ENCODE peak calls at places on chromosome 10, in five cellular contexts. One of them, this sample, is unnamed. For H3K4me1, the result is how much of the 10 kb centered on the place peaks cover.

GRCh38 chr10:30433286-30433778 is 652 bp upstream of the MAP3K8 start:
- DNase-seq in mesendoderm: peak
- DNase-seq in ovary: peak
- DNase-seq in neuronal stem cell: peak
- DNase-seq in CD8-positive, alpha-beta memory T cell: peak
- DNase-seq in this sample: peak

GRCh38 chr10:27450225-27450624 is 53.9 kb upstream of the RAB18 start:
- DNase-seq in mesendoderm: no peak
- DNase-seq in CD8-positive, alpha-beta memory T cell: no peak
- DNase-seq in ovary: no peak
- DNase-seq in neuronal stem cell: no peak
- DNase-seq in this sample: no peak

GRCh38 chr10:18473424-18474110 is 177.8 kb downstream of the NSUN6 start:
- DNase-seq in neuronal stem cell: no peak
- DNase-seq in mesendoderm: no peak
- DNase-seq in ovary: peak
- DNase-seq in CD8-positive, alpha-beta memory T cell: no peak
- DNase-seq in this sample: no peak

GRCh38 chr10:101768791-101769170 is 7.1 kb downstream of the FGF8 start:
- DNase-seq in ovary: no peak
- DNase-seq in CD8-positive, alpha-beta memory T cell: no peak
- DNase-seq in neuronal stem cell: no peak
- DNase-seq in mesendoderm: no peak
- DNase-seq in this sample: no peak

GRCh38 chr10:88130912-88131311 is 267.5 kb downstream of the PTEN start:
- DNase-seq in neuronal stem cell: no peak
- DNase-seq in mesendoderm: no peak
- DNase-seq in CD8-positive, alpha-beta memory T cell: no peak
- DNase-seq in ovary: no peak
- DNase-seq in this sample: no peak

GRCh38 chr10:117463545-117463920 is 79.0 kb upstream of the EMX2 start:
- DNase-seq in mesendoderm: no peak
- DNase-seq in neuronal stem cell: no peak
- DNase-seq in CD8-positive, alpha-beta memory T cell: no peak
- DNase-seq in ovary: no peak
- DNase-seq in this sample: no peak

GRCh38 chr10:86399879-86400704 is 33.5 kb upstream of the GRID1 start:
- DNase-seq in neuronal stem cell: peak
- DNase-seq in ovary: peak
- DNase-seq in CD8-positive, alpha-beta memory T cell: peak
- DNase-seq in mesendoderm: peak
- DNase-seq in this sample: peak

GRCh38 chr10:45219416-45219815 is 96.0 kb downstream of the OR13A1 start:
- DNase-seq in ovary: no peak
- DNase-seq in neuronal stem cell: no peak
- DNase-seq in mesendoderm: no peak
- DNase-seq in CD8-positive, alpha-beta memory T cell: no peak
- DNase-seq in this sample: no peak

GRCh38 chr10:78952018-78952417 is 116.7 kb upstream of the ZMIZ1 start:
- DNase-seq in neuronal stem cell: no peak
- DNase-seq in mesendoderm: no peak
- DNase-seq in ovary: no peak
- DNase-seq in CD8-positive, alpha-beta memory T cell: no peak
- DNase-seq in this sample: no peak
- H3K27ac ChIP-seq in neuronal stem cell: no peak
- H3K27ac ChIP-seq in mesendoderm: no peak
- H3K27ac ChIP-seq in ovary: no peak
- H3K27ac ChIP-seq in CD8-positive, alpha-beta memory T cell: no peak
- H3K27ac ChIP-seq in this sample: peak

GRCh38 chr10:96587255-96588059 is 645 bp upstream of the TM9SF3 start:
- DNase-seq in ovary: peak
- DNase-seq in CD8-positive, alpha-beta memory T cell: peak
- DNase-seq in neuronal stem cell: no peak
- DNase-seq in mesendoderm: peak
- DNase-seq in this sample: peak

GRCh38 chr10:96586419-96587254 is at the start of gene TM9SF3:
- DNase-seq in neuronal stem cell: peak
- DNase-seq in mesendoderm: peak
- DNase-seq in CD8-positive, alpha-beta memory T cell: peak
- DNase-seq in ovary: peak
- DNase-seq in this sample: peak

GRCh38 chr10:96584474-96584873 is 2.3 kb downstream of the TM9SF3 start:
- DNase-seq in neuronal stem cell: no peak
- DNase-seq in mesendoderm: no peak
- DNase-seq in ovary: no peak
- DNase-seq in CD8-positive, alpha-beta memory T cell: no peak
- DNase-seq in this sample: no peak

GRCh38 chr10:96584035-96584434 is 2.8 kb downstream of the TM9SF3 start:
- DNase-seq in ovary: no peak
- DNase-seq in mesendoderm: no peak
- DNase-seq in CD8-positive, alpha-beta memory T cell: no peak
- DNase-seq in neuronal stem cell: no peak
- DNase-seq in this sample: no peak

GRCh38 chr10:96585726-96586418 is 940 bp downstream of the TM9SF3 start:
- DNase-seq in ovary: no peak
- DNase-seq in mesendoderm: no peak
- DNase-seq in CD8-positive, alpha-beta memory T cell: peak
- DNase-seq in neuronal stem cell: no peak
- DNase-seq in this sample: no peak
- H3K4me1 ChIP-seq in ovary: under half
- H3K4me1 ChIP-seq in mesendoderm: under half
- H3K4me1 ChIP-seq in CD8-positive, alpha-beta memory T cell: half or more
- H3K4me1 ChIP-seq in neuronal stem cell: under half
- H3K4me1 ChIP-seq in this sample: under half

GRCh38 chr10:125442856-125443540 is 240.0 kb downstream of the TEX36 start:
- DNase-seq in CD8-positive, alpha-beta memory T cell: no peak
- DNase-seq in ovary: no peak
- DNase-seq in neuronal stem cell: no peak
- DNase-seq in mesendoderm: no peak
- DNase-seq in this sample: no peak
- H3K27ac ChIP-seq in CD8-positive, alpha-beta memory T cell: no peak
- H3K27ac ChIP-seq in ovary: no peak
- H3K27ac ChIP-seq in neuronal stem cell: no peak
- H3K27ac ChIP-seq in mesendoderm: no peak
- H3K27ac ChIP-seq in this sample: no peak

GRCh38 chr10:72322280-72323058 is 32.2 kb downstream of the DNAJB12 start:
- DNase-seq in CD8-positive, alpha-beta memory T cell: peak
- DNase-seq in mesendoderm: peak
- DNase-seq in ovary: no peak
- DNase-seq in neuronal stem cell: no peak
- DNase-seq in this sample: no peak

GRCh38 chr10:72321248-72322029 is 33.3 kb downstream of the DNAJB12 start:
- DNase-seq in CD8-positive, alpha-beta memory T cell: no peak
- DNase-seq in ovary: peak
- DNase-seq in mesendoderm: peak
- DNase-seq in neuronal stem cell: no peak
- DNase-seq in this sample: no peak

GRCh38 chr10:72319416-72320254 is 35.1 kb downstream of the DNAJB12 start:
- DNase-seq in ovary: peak
- DNase-seq in CD8-positive, alpha-beta memory T cell: peak
- DNase-seq in mesendoderm: peak
- DNase-seq in neuronal stem cell: no peak
- DNase-seq in this sample: peak

GRCh38 chr10:72322030-72322279 is 32.8 kb downstream of the DNAJB12 start:
- DNase-seq in mesendoderm: no peak
- DNase-seq in neuronal stem cell: no peak
- DNase-seq in CD8-positive, alpha-beta memory T cell: no peak
- DNase-seq in ovary: no peak
- DNase-seq in this sample: no peak

GRCh38 chr10:72320676-72321247 is 34.0 kb downstream of the DNAJB12 start:
- DNase-seq in neuronal stem cell: no peak
- DNase-seq in CD8-positive, alpha-beta memory T cell: no peak
- DNase-seq in ovary: peak
- DNase-seq in mesendoderm: peak
- DNase-seq in this sample: peak
- H3K4me1 ChIP-seq in neuronal stem cell: under half
- H3K4me1 ChIP-seq in CD8-positive, alpha-beta memory T cell: half or more
- H3K4me1 ChIP-seq in ovary: under half
- H3K4me1 ChIP-seq in mesendoderm: under half
- H3K4me1 ChIP-seq in this sample: under half

This sample was measured in right atrium auricular region.